ENCODE peak calls at places on chromosomes 4 and X, in eight cellular contexts. B is endothelial cell of umbilical vein; I is psoas muscle; V is OCI-LY7; F is endodermal cell; S is CD8-positive, alpha-beta T cell; O is suprapubic skin; R is IMR-90. J is an unnamed sample.

GRCh38 chrX:53047228-53047627 is 1.4 kb upstream of the GPR173 start:
- DNase-seq in B (peak; percentile 15), I (no peak), V (peak; percentile 9), F (peak; percentile 46), S (no peak), O (no peak), R (peak; percentile 15), J (no peak)

GRCh38 chrX:38898261-38898660 is 97.0 kb downstream of the MID1IP1 start:
- DNase-seq in B (no peak), I (no peak), V (peak; percentile 18), F (no peak), S (no peak), O (no peak), R (no peak), J (no peak)

GRCh38 chr4:143355540-143356217 is 19.0 kb downstream of the GAB1 start:
- DNase-seq in B (no peak), I (no peak), V (peak; percentile 39), F (no peak), S (no peak), O (no peak), R (peak; percentile 48), J (no peak)

GRCh38 chr4:119816473-119816872 is 187.9 kb upstream of the PDE5A start:
- DNase-seq in B (no peak), I (no peak), V (no peak), F (no peak), S (no peak), O (no peak), R (no peak), J (no peak)

GRCh38 chrX:153491351-153492152 is 3.2 kb upstream of the BGN start:
- DNase-seq in B (no peak), I (no peak), V (no peak), F (peak; percentile 56), S (no peak), O (no peak), R (no peak), J (no peak)

GRCh38 chrX:50903387-50904027 is 7.0 kb upstream of the BMP15 start:
- DNase-seq in B (peak; percentile 53), I (no peak), V (peak; percentile 16), F (peak; percentile 69), S (no peak), O (no peak), R (peak; percentile 26), J (no peak)

GRCh38 chrX:124373348-124373747 is 27.0 kb downstream of the SH2D1A start:
- DNase-seq in B (no peak), I (no peak), V (no peak), F (no peak), S (no peak), O (no peak), R (no peak), J (no peak)

GRCh38 chrX:18920079-18920478 is 63.8 kb downstream of the PHKA2 start:
- DNase-seq in B (no peak), I (no peak), V (no peak), F (no peak), S (no peak), O (no peak), R (no peak), J (no peak)

GRCh38 chr4:112410804-112411203 is 105.2 kb downstream of the NEUROG2 start:
- DNase-seq in B (no peak), I (no peak), V (no peak), F (no peak), S (no peak), O (no peak), R (no peak), J (no peak)

GRCh38 chrX:153554519-153555167 is 37.2 kb downstream of the ATP2B3 start:
- DNase-seq in B (peak; percentile 24), I (peak; percentile 67), V (peak; percentile 53), F (peak; percentile 89), S (peak; percentile 62), O (no peak), R (peak; percentile 31), J (peak; percentile 73)

GRCh38 chr4:109998867-109999303 is 86.2 kb downstream of the EGF start:
- DNase-seq in B (peak; percentile 59), I (no peak), V (peak; percentile 83), F (no peak), S (no peak), O (no peak), R (peak; percentile 61), J (no peak)

GRCh38 chr4:1413687-1414479 is 7.6 kb upstream of the NKX1-1 start:
- DNase-seq in B (no peak), I (no peak), V (no peak), F (peak; percentile 51), S (no peak), O (no peak), R (no peak), J (peak; percentile 36)

GRCh38 chr4:98430708-98431403 is 169.7 kb downstream of the RAP1GDS1 start:
- DNase-seq in B (no peak), I (no peak), V (no peak), F (no peak), S (no peak), O (no peak), R (peak; percentile 96), J (no peak)

GRCh38 chrX:65601530-65602281 is 65.7 kb upstream of the MSN start:
- DNase-seq in B (peak; percentile 97), I (peak; percentile 81), V (peak; percentile 11), F (no peak), S (peak; percentile 66), O (peak; percentile 83), R (peak; percentile 88), J (peak; percentile 77)

GRCh38 chrX:115324194-115324593 is 34.7 kb downstream of the LUZP4 start:
- DNase-seq in B (peak; percentile 36), I (peak; percentile 21), V (no peak), F (no peak), S (no peak), O (no peak), R (peak; percentile 26), J (no peak)

GRCh38 chr4:74583066-74583700 is 138.2 kb downstream of the AREG start:
- DNase-seq in B (no peak), I (no peak), V (no peak), F (no peak), S (no peak), O (no peak), R (peak; percentile 46), J (no peak)

GRCh38 chr4:8191136-8191747 is 7.8 kb upstream of the SH3TC1 start:
- DNase-seq in B (peak; percentile 99), I (peak; percentile 77), V (no peak), F (no peak), S (no peak), O (no peak), R (peak; percentile 44), J (no peak)

GRCh38 chrX:87409113-87409841 is 108.3 kb upstream of the KLHL4 start:
- DNase-seq in B (peak; percentile 96), I (peak; percentile 30), V (no peak), F (no peak), S (no peak), O (no peak), R (peak; percentile 24), J (no peak)

GRCh38 chr4:79613269-79613995 is 205.4 kb upstream of the GK2 start:
- DNase-seq in B (no peak), I (no peak), V (no peak), F (no peak), S (no peak), O (no peak), R (no peak), J (no peak)

GRCh38 chr4:44738615-44739014 is 12.3 kb upstream of the GNPDA2 start:
- DNase-seq in B (no peak), I (no peak), V (peak; percentile 40), F (no peak), S (no peak), O (no peak), R (no peak), J (no peak)

GRCh38 chr4:25095756-25096552 is 64.3 kb downstream of the SEPSECS start:
- DNase-seq in B (no peak), I (no peak), V (no peak), F (peak; percentile 47), S (no peak), O (no peak), R (no peak), J (no peak)

GRCh38 chr4:145709843-145710242 is 29.9 kb downstream of the C4orf51 start:
- DNase-seq in B (no peak), I (no peak), V (no peak), F (no peak), S (no peak), O (no peak), R (peak; percentile 98), J (no peak)

GRCh38 chrX:41386222-41386990 is 52.4 kb downstream of the DDX3X start:
- DNase-seq in B (no peak), I (no peak), V (no peak), F (no peak), S (no peak), O (no peak), R (peak; percentile 41), J (no peak)

GRCh38 chr4:185849543-185850185 is 37.7 kb upstream of the SORBS2 start:
- DNase-seq in B (no peak), I (no peak), V (no peak), F (no peak), S (no peak), O (peak; percentile 70), R (no peak), J (no peak)
- H3K36me3 ChIP-seq in B (no peaks in the 10 kb centered on the region), I (no peaks in the 10 kb centered on the region), V (no peaks in the 10 kb centered on the region), F (no peaks in the 10 kb centered on the region), S (no peaks in the 10 kb centered on the region), O (no peaks in the 10 kb centered on the region), R (no peaks in the 10 kb centered on the region), J (no peaks in the 10 kb centered on the region)

DNA sequence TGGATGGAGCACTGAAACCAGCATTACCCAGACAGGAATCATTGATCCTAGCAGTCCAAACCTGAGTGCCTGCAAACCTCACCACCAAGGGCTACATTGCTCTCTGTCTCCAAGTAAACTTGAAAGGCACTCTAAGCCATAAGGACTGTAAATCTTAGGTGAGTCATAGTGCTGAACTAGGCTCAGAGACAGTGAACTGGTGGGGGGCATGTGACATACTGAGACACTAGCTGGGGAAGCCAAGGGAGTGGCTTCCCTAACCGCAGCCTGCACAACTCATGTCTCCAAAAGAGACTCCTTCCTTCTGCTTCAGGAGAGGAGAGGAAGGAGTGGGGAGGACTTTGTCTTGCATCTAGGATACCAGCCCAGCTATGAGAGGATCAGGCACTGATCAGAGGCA is 235.5 kb upstream of the ACTRT1 start:
- DNase-seq in B (no peak), I (no peak), V (no peak), F (no peak), S (no peak), O (no peak), R (no peak), J (no peak)
- H3K27ac ChIP-seq in B (no peak overlapping the region), I (no peak overlapping the region), V (no peak overlapping the region), F (no peak overlapping the region), S (no peak overlapping the region), O (no peak overlapping the region), R (no peak overlapping the region), J (no peak overlapping the region)

GRCh38 chr4:43471950-43472349 is 579.4 kb downstream of the GRXCR1 start:
- DNase-seq in B (no peak), I (no peak), V (no peak), F (no peak), S (no peak), O (no peak), R (no peak), J (no peak)
- TF ChIP-seq CTCF in B (no peak), I (no peak), V (peak; percentile 53), F (peak; percentile 51), S (no peak), O (no peak), R (peak; percentile 18), J (no peak)

DNA sequence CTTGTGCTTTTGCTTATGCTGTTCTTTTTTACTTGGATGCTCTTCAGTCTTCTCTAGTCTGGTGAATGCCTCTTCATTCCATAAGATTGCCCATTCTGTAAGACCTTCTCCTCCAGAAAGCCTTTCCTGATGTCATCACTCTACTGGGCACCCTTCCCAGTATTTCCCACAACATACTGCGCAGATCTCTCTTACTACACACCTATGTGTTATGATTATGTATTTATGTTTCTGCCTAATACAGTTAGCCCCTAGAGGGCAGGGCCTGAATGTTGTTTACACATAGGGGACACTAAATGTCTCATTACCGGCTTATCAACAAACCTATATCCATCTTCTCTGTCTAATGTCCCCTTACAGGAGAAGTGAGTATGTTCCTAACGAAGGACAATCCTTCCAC is 21.1 kb downstream of the AIFM1 start:
- DNase-seq in B (peak; percentile 4), I (no peak), V (no peak), F (no peak), S (no peak), O (no peak), R (peak; percentile 78), J (no peak)
- H3K36me3 ChIP-seq in B (no peaks in the 10 kb centered on the region), I (peaks cover 82% of the 10 kb centered on the region), V (peaks cover 77% of the 10 kb centered on the region), F (peaks cover 30% of the 10 kb centered on the region), S (peaks cover 4% of the 10 kb centered on the region), O (peaks cover 22% of the 10 kb centered on the region), R (peaks cover 8% of the 10 kb centered on the region), J (no peaks in the 10 kb centered on the region)

J was measured in Peyer's patch.